ENCODE peak calls at places on chromosomes 16 and 17, in five cellular contexts. One of them, this sample, is unnamed.

GRCh38 chr16:57028086-57028485 is 38.7 kb downstream of the NLRC5 start:
- DNase-seq in HCT116: no peak
- DNase-seq in transverse colon: no peak
- DNase-seq in sigmoid colon: no peak
- DNase-seq in suprapubic skin: no peak
- DNase-seq in this sample: no peak

GRCh38 chr16:85090873-85091521 is 21.3 kb downstream of the CIBAR2 start:
- DNase-seq in HCT116: no peak
- DNase-seq in transverse colon: peak
- DNase-seq in sigmoid colon: no peak
- DNase-seq in suprapubic skin: no peak
- DNase-seq in this sample: no peak

GRCh38 chr16:61909074-61909473 is 127.2 kb downstream of the CDH8 start:
- DNase-seq in HCT116: no peak
- DNase-seq in transverse colon: no peak
- DNase-seq in sigmoid colon: no peak
- DNase-seq in suprapubic skin: no peak
- DNase-seq in this sample: no peak

GRCh38 chr17:32111141-32111771 is 31.0 kb upstream of the RHOT1 start:
- DNase-seq in HCT116: no peak
- DNase-seq in transverse colon: peak
- DNase-seq in sigmoid colon: peak
- DNase-seq in suprapubic skin: no peak
- DNase-seq in this sample: peak

GRCh38 chr17:6303664-6304063 is 131.3 kb downstream of the AIPL1 start:
- DNase-seq in HCT116: no peak
- DNase-seq in transverse colon: no peak
- DNase-seq in sigmoid colon: no peak
- DNase-seq in suprapubic skin: no peak
- DNase-seq in this sample: no peak

GRCh38 chr16:56481468-56482112 is 30.2 kb downstream of the OGFOD1 start:
- DNase-seq in HCT116: no peak
- DNase-seq in transverse colon: no peak
- DNase-seq in sigmoid colon: no peak
- DNase-seq in suprapubic skin: no peak
- DNase-seq in this sample: no peak

GRCh38 chr16:83863682-83864081 is 35.2 kb upstream of the MLYCD start:
- DNase-seq in HCT116: no peak
- DNase-seq in transverse colon: no peak
- DNase-seq in sigmoid colon: no peak
- DNase-seq in suprapubic skin: no peak
- DNase-seq in this sample: no peak

GRCh38 chr16:27495191-27495590 is 54.5 kb downstream of the GTF3C1 start:
- DNase-seq in HCT116: no peak
- DNase-seq in transverse colon: no peak
- DNase-seq in sigmoid colon: peak
- DNase-seq in suprapubic skin: no peak
- DNase-seq in this sample: no peak

GRCh38 chr17:51507444-51507843 is 247.1 kb downstream of the UTP18 start:
- DNase-seq in HCT116: no peak
- DNase-seq in transverse colon: no peak
- DNase-seq in sigmoid colon: no peak
- DNase-seq in suprapubic skin: no peak
- DNase-seq in this sample: no peak

GRCh38 chr16:12345349-12345748 is 368.8 kb downstream of the SNX29 start:
- DNase-seq in HCT116: no peak
- DNase-seq in transverse colon: no peak
- DNase-seq in sigmoid colon: no peak
- DNase-seq in suprapubic skin: no peak
- DNase-seq in this sample: no peak

GRCh38 chr17:41322264-41322902 is 6.9 kb upstream of the KRTAP17-1 start:
- DNase-seq in HCT116: peak
- DNase-seq in transverse colon: no peak
- DNase-seq in sigmoid colon: no peak
- DNase-seq in suprapubic skin: no peak
- DNase-seq in this sample: no peak

GRCh38 chr16:68921654-68922053 is 78.3 kb downstream of the TANGO6 start:
- DNase-seq in HCT116: peak
- DNase-seq in transverse colon: peak
- DNase-seq in sigmoid colon: no peak
- DNase-seq in suprapubic skin: peak
- DNase-seq in this sample: no peak

GRCh38 chr17:82888583-82889495 is 49.0 kb upstream of the ZNF750 start:
- DNase-seq in HCT116: no peak
- DNase-seq in transverse colon: no peak
- DNase-seq in sigmoid colon: no peak
- DNase-seq in suprapubic skin: no peak
- DNase-seq in this sample: no peak
- TF ChIP-seq POLR2AphosphoS5 in HCT116: no peak
- TF ChIP-seq POLR2AphosphoS5 in transverse colon: no peak
- TF ChIP-seq POLR2AphosphoS5 in sigmoid colon: no peak
- TF ChIP-seq POLR2AphosphoS5 in suprapubic skin: no peak
- TF ChIP-seq POLR2AphosphoS5 in this sample: no peak

GRCh38 chr17:57995076-57995956 is 7.3 kb upstream of the VEZF1 start:
- DNase-seq in HCT116: peak
- DNase-seq in transverse colon: peak
- DNase-seq in sigmoid colon: peak
- DNase-seq in suprapubic skin: no peak
- DNase-seq in this sample: no peak
- TF ChIP-seq POLR2A in HCT116: no peak
- TF ChIP-seq POLR2A in transverse colon: peak
- TF ChIP-seq POLR2A in sigmoid colon: no peak
- TF ChIP-seq POLR2A in suprapubic skin: no peak
- TF ChIP-seq POLR2A in this sample: no peak

DNA sequence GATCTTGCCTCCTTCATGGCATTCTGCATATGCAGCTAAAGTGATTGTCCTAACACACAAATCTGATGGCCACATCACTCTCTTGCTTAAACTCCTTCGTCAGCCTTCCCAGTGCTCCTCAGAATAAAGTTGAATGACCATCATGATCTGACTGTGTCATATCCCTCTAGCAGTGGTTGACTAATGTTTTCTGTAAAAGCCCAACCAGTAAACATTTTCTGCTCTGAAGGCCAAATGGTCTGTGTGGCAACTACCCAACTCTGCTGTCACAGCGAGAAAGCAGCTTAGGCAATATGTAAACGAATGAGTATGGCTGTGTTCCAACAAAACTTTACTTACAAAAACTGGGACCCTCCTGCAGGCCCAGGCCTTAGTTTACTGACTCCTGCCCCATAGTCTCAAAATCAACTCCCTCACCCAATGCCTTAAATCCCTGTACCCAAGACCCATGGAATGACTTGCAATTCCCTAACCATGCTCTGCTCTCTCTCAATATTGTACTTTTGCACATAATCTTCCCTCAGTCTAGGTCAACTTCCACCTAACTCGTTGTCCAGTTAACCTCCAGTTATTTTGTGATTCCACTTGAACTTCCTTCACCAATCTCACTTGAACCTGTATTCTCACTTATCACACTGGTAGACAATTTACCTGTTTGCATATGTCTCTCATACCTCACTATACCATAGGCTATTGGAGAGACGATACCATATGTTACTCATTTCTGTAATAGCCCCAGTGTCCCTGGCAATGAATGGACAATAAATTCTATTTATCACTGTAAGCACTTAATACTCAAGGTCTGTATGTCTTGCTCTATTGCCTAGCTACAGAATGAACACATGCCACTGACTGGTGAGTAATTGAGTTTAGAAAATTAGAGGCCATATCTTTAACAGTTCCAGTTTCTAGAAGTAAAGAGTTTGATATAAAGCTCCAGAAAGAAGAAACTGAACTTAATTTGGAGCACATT is 29.1 kb downstream of the TMEM100 start:
- DNase-seq in HCT116: no peak
- DNase-seq in transverse colon: peak
- DNase-seq in sigmoid colon: peak
- DNase-seq in suprapubic skin: no peak
- DNase-seq in this sample: no peak
- TF ChIP-seq POLR2AphosphoS5 in HCT116: no peak
- TF ChIP-seq POLR2AphosphoS5 in transverse colon: no peak
- TF ChIP-seq POLR2AphosphoS5 in sigmoid colon: peak
- TF ChIP-seq POLR2AphosphoS5 in suprapubic skin: no peak
- TF ChIP-seq POLR2AphosphoS5 in this sample: no peak

DNA sequence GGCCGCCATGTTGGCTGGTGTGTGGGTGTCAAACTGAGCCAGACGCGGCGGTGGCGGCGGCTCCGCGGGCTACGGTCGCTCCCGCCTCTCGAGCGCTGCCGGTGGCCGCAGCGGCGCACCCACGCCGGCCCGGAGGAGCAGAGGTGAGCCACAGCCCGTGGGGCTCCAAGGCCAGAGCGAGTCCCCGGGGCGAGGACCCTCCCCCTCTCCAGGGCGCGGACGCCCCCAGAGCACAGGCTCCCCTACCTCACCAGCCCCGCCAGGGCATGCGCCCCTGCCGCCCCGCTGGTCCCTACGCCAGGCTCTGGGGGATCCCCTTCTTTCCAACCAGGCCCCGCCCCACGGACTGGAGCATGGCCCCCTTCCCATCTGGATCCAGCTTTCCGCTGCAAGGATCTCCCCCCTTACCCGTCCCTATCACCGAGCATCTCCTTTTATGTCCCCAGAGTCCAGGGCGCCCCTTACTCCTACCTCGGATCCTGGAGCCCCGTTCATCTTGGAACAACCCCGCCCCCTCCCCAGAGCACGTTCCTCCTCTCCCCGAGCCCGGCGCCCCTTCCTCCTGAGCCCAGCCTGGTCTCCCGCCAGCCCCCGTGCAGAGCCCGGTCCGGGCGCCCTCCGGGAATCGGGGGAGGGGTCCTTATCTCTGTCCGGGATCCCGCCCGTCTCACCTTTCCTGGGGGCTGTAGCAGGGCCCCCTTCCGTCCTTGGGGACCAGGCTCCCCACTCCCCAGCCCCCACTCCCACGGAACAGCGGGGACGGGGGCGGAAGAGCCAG is 412 bp downstream of the EPN2 start:
- DNase-seq in HCT116: no peak
- DNase-seq in transverse colon: peak
- DNase-seq in sigmoid colon: peak
- DNase-seq in suprapubic skin: peak
- DNase-seq in this sample: no peak
- TF ChIP-seq POLR2A in HCT116: no peak
- TF ChIP-seq POLR2A in transverse colon: peak
- TF ChIP-seq POLR2A in sigmoid colon: no peak
- TF ChIP-seq POLR2A in suprapubic skin: no peak
- TF ChIP-seq POLR2A in this sample: no peak

GRCh38 chr16:64428463-64428862 is 693.4 kb downstream of the CDH11 start:
- DNase-seq in HCT116: no peak
- DNase-seq in transverse colon: no peak
- DNase-seq in sigmoid colon: no peak
- DNase-seq in suprapubic skin: no peak
- DNase-seq in this sample: no peak
- TF ChIP-seq POLR2AphosphoS5 in HCT116: no peak
- TF ChIP-seq POLR2AphosphoS5 in transverse colon: no peak
- TF ChIP-seq POLR2AphosphoS5 in sigmoid colon: no peak
- TF ChIP-seq POLR2AphosphoS5 in suprapubic skin: no peak
- TF ChIP-seq POLR2AphosphoS5 in this sample: no peak

GRCh38 chr17:30477083-30477757 is at the start of gene GOSR1:
- DNase-seq in HCT116: peak
- DNase-seq in transverse colon: peak
- DNase-seq in sigmoid colon: peak
- DNase-seq in suprapubic skin: peak
- DNase-seq in this sample: no peak
- TF ChIP-seq POLR2A in HCT116: peak
- TF ChIP-seq POLR2A in transverse colon: peak
- TF ChIP-seq POLR2A in sigmoid colon: no peak
- TF ChIP-seq POLR2A in suprapubic skin: peak
- TF ChIP-seq POLR2A in this sample: no peak

DNA sequence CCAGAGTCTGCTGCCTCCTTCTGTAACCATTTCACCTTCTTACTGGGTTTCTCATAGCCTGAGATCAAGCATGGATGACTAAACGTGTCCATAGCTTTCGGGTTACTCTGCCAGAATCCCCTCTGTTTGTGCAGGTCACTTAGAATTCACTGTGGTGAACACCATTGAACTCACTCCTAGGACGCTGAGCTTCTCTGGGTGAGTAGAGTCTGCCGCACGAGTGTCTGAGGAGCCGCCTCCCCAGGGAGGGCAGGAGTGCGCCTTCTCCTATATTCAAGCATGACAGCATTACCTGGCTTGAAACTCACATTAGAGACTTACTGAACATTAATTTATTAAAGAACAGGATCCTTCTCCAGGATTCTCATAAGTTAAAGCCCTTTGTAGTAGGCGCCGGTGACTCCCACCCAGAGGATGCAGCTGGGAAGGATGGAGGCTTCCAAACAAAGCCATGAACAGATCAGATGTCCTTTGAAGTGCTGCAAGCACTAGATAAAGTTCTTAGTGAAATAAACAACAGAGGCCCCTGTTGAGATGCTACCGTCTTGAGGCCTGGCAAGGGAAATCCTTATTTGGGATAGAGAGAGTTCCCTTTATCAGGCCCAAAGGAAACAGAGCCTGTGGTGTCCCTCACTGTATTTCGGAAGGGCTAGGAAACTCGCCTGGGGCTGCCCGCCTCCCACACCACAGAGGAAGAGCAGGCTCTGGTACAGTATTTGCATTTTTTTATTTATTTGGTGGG is 144.5 kb upstream of the PLCG2 start:
- DNase-seq in HCT116: no peak
- DNase-seq in transverse colon: no peak
- DNase-seq in sigmoid colon: no peak
- DNase-seq in suprapubic skin: no peak
- DNase-seq in this sample: no peak
- TF ChIP-seq POLR2AphosphoS5 in HCT116: no peak
- TF ChIP-seq POLR2AphosphoS5 in transverse colon: no peak
- TF ChIP-seq POLR2AphosphoS5 in sigmoid colon: no peak
- TF ChIP-seq POLR2AphosphoS5 in suprapubic skin: no peak
- TF ChIP-seq POLR2AphosphoS5 in this sample: no peak